ENCODE peak calls at places on chromosomes 1 and 21, in seven cellular contexts. One of them, this sample, is unnamed.

GRCh38 chr1:176046926-176047325 is 160.2 kb downstream of the COP1 start:
- DNase-seq in tibial artery: no peak
- DNase-seq in WTC11: no peak
- DNase-seq in lower lobe of right lung: no peak
- DNase-seq in left lung: no peak
- DNase-seq in fibroblast of mammary gland: no peak
- DNase-seq in colonic mucosa: no peak
- DNase-seq in this sample: peak; percentile 18

GRCh38 chr1:10632691-10633090 is 157.9 kb downstream of the PEX14 start:
- DNase-seq in tibial artery: no peak
- DNase-seq in WTC11: no peak
- DNase-seq in lower lobe of right lung: peak; percentile 43
- DNase-seq in left lung: no peak
- DNase-seq in fibroblast of mammary gland: no peak
- DNase-seq in colonic mucosa: no peak
- DNase-seq in this sample: no peak

GRCh38 chr1:202150187-202150586 is 5.7 kb upstream of the ARL8A start:
- DNase-seq in tibial artery: no peak
- DNase-seq in WTC11: no peak
- DNase-seq in lower lobe of right lung: no peak
- DNase-seq in left lung: no peak
- DNase-seq in fibroblast of mammary gland: no peak
- DNase-seq in colonic mucosa: no peak
- DNase-seq in this sample: no peak

GRCh38 chr1:7826363-7826762 is 26.5 kb downstream of the UTS2 start:
- DNase-seq in tibial artery: no peak
- DNase-seq in WTC11: no peak
- DNase-seq in lower lobe of right lung: no peak
- DNase-seq in left lung: no peak
- DNase-seq in fibroblast of mammary gland: no peak
- DNase-seq in colonic mucosa: no peak
- DNase-seq in this sample: no peak

GRCh38 chr1:156748670-156749428 is 2.6 kb downstream of the HDGF start:
- DNase-seq in tibial artery: peak; percentile 75
- DNase-seq in WTC11: no peak
- DNase-seq in lower lobe of right lung: peak; percentile 73
- DNase-seq in left lung: no peak
- DNase-seq in fibroblast of mammary gland: peak; percentile 66
- DNase-seq in colonic mucosa: peak; percentile 81
- DNase-seq in this sample: peak; percentile 95

GRCh38 chr1:77511440-77511840 is 171.0 kb downstream of the ZZZ3 start:
- DNase-seq in tibial artery: no peak
- DNase-seq in WTC11: no peak
- DNase-seq in lower lobe of right lung: no peak
- DNase-seq in left lung: no peak
- DNase-seq in fibroblast of mammary gland: peak; percentile 92
- DNase-seq in colonic mucosa: no peak
- DNase-seq in this sample: no peak

GRCh38 chr21:42156690-42157605 is 62.0 kb upstream of the ABCG1 start:
- DNase-seq in tibial artery: no peak
- DNase-seq in WTC11: no peak
- DNase-seq in lower lobe of right lung: no peak
- DNase-seq in left lung: no peak
- DNase-seq in fibroblast of mammary gland: no peak
- DNase-seq in colonic mucosa: no peak
- DNase-seq in this sample: peak; percentile 54

GRCh38 chr1:154213274-154213673 is 7.1 kb upstream of the CFAP141 start:
- DNase-seq in tibial artery: no peak
- DNase-seq in WTC11: no peak
- DNase-seq in lower lobe of right lung: no peak
- DNase-seq in left lung: no peak
- DNase-seq in fibroblast of mammary gland: peak; percentile 75
- DNase-seq in colonic mucosa: no peak
- DNase-seq in this sample: no peak

GRCh38 chr21:45306832-45307571 is 19.3 kb upstream of the POFUT2 start:
- DNase-seq in tibial artery: peak; percentile 72
- DNase-seq in WTC11: peak; percentile 9
- DNase-seq in lower lobe of right lung: peak; percentile 72
- DNase-seq in left lung: peak; percentile 69
- DNase-seq in fibroblast of mammary gland: peak; percentile 93
- DNase-seq in colonic mucosa: peak; percentile 41
- DNase-seq in this sample: peak; percentile 27

GRCh38 chr21:34881421-34881820 is 167.7 kb downstream of the RUNX1 start:
- DNase-seq in tibial artery: no peak
- DNase-seq in WTC11: no peak
- DNase-seq in lower lobe of right lung: no peak
- DNase-seq in left lung: no peak
- DNase-seq in fibroblast of mammary gland: peak; percentile 45
- DNase-seq in colonic mucosa: peak; percentile 16
- DNase-seq in this sample: peak; percentile 30

GRCh38 chr1:112533029-112533428 is 24.3 kb downstream of the WNT2B start:
- DNase-seq in tibial artery: no peak
- DNase-seq in WTC11: no peak
- DNase-seq in lower lobe of right lung: no peak
- DNase-seq in left lung: no peak
- DNase-seq in fibroblast of mammary gland: peak; percentile 67
- DNase-seq in colonic mucosa: no peak
- DNase-seq in this sample: no peak

GRCh38 chr1:244652699-244653438 is at the start of gene DESI2:
- DNase-seq in tibial artery: peak; percentile 100
- DNase-seq in WTC11: peak; percentile 98
- DNase-seq in lower lobe of right lung: peak; percentile 99
- DNase-seq in left lung: peak; percentile 100
- DNase-seq in fibroblast of mammary gland: peak; percentile 99
- DNase-seq in colonic mucosa: peak; percentile 99
- DNase-seq in this sample: peak; percentile 100
- TF ChIP-seq CTCF in tibial artery: peak; percentile 63
- TF ChIP-seq CTCF in WTC11: peak; percentile 16
- TF ChIP-seq CTCF in lower lobe of right lung: peak; percentile 62
- TF ChIP-seq CTCF in left lung: peak; percentile 49
- TF ChIP-seq CTCF in fibroblast of mammary gland: peak; percentile 19
- TF ChIP-seq CTCF in colonic mucosa: peak; percentile 43
- TF ChIP-seq CTCF in this sample: peak; percentile 86

GRCh38 chr1:12594490-12594889 is 23.5 kb downstream of the DHRS3 start:
- DNase-seq in tibial artery: no peak
- DNase-seq in WTC11: no peak
- DNase-seq in lower lobe of right lung: no peak
- DNase-seq in left lung: no peak
- DNase-seq in fibroblast of mammary gland: no peak
- DNase-seq in colonic mucosa: no peak
- DNase-seq in this sample: no peak
- TF ChIP-seq CTCF in tibial artery: no peak
- TF ChIP-seq CTCF in WTC11: no peak
- TF ChIP-seq CTCF in lower lobe of right lung: no peak
- TF ChIP-seq CTCF in left lung: no peak
- TF ChIP-seq CTCF in fibroblast of mammary gland: no peak
- TF ChIP-seq CTCF in colonic mucosa: no peak
- TF ChIP-seq CTCF in this sample: no peak

DNA sequence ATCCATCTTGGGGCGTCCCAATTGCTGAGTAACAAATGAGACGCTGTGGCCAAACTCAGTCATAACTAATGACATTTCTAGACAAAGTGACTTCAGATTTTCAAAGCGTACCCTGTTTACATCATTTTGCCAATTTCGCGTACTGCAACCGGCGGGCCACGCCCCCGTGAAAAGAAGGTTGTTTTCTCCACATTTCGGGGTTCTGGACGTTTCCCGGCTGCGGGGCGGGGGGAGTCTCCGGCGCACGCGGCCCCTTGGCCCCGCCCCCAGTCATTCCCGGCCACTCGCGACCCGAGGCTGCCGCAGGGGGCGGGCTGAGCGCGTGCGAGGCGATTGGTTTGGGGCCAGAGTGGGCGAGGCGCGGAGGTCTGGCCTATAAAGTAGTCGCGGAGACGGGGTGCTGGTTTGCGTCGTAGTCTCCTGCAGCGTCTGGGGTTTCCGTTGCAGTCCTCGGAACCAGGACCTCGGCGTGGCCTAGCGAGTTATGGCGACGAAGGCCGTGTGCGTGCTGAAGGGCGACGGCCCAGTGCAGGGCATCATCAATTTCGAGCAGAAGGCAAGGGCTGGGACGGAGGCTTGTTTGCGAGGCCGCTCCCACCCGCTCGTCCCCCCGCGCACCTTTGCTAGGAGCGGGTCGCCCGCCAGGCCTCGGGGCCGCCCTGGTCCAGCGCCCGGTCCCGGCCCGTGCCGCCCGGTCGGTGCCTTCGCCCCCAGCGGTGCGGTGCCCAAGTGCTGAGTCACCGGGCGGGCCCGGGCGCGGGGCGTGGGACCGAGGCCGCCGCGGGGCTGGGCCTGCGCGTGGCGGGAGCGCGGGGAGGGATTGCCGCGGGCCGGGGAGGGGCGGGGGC is at the start of gene SOD1:
- DNase-seq in tibial artery: peak; percentile 94
- DNase-seq in WTC11: peak; percentile 92
- DNase-seq in lower lobe of right lung: peak; percentile 96
- DNase-seq in left lung: peak; percentile 95
- DNase-seq in fibroblast of mammary gland: peak; percentile 87
- DNase-seq in colonic mucosa: peak; percentile 97
- DNase-seq in this sample: peak; percentile 93
- TF ChIP-seq CTCF in tibial artery: peak; percentile 20
- TF ChIP-seq CTCF in WTC11: no peak
- TF ChIP-seq CTCF in lower lobe of right lung: peak; percentile 33
- TF ChIP-seq CTCF in left lung: no peak
- TF ChIP-seq CTCF in fibroblast of mammary gland: no peak
- TF ChIP-seq CTCF in colonic mucosa: no peak
- TF ChIP-seq CTCF in this sample: no peak

GRCh38 chr1:68442822-68443556 is 6.8 kb downstream of the RPE65 start:
- DNase-seq in tibial artery: peak; percentile 22
- DNase-seq in WTC11: peak; percentile 48
- DNase-seq in lower lobe of right lung: no peak
- DNase-seq in left lung: no peak
- DNase-seq in fibroblast of mammary gland: peak; percentile 91
- DNase-seq in colonic mucosa: peak; percentile 19
- DNase-seq in this sample: peak; percentile 82
- TF ChIP-seq CTCF in tibial artery: peak; percentile 42
- TF ChIP-seq CTCF in WTC11: peak; percentile 50
- TF ChIP-seq CTCF in lower lobe of right lung: peak; percentile 48
- TF ChIP-seq CTCF in left lung: peak; percentile 51
- TF ChIP-seq CTCF in fibroblast of mammary gland: peak; percentile 90
- TF ChIP-seq CTCF in colonic mucosa: peak; percentile 46
- TF ChIP-seq CTCF in this sample: peak; percentile 54

GRCh38 chr1:45334308-45335245 is 5.4 kb upstream of the TOE1 start:
- DNase-seq in tibial artery: peak; percentile 52
- DNase-seq in WTC11: peak; percentile 36
- DNase-seq in lower lobe of right lung: no peak
- DNase-seq in left lung: no peak
- DNase-seq in fibroblast of mammary gland: no peak
- DNase-seq in colonic mucosa: no peak
- DNase-seq in this sample: no peak
- TF ChIP-seq CTCF in tibial artery: no peak
- TF ChIP-seq CTCF in WTC11: no peak
- TF ChIP-seq CTCF in lower lobe of right lung: no peak
- TF ChIP-seq CTCF in left lung: no peak
- TF ChIP-seq CTCF in fibroblast of mammary gland: no peak
- TF ChIP-seq CTCF in colonic mucosa: no peak
- TF ChIP-seq CTCF in this sample: no peak

GRCh38 chr1:70504821-70505193 is 93.7 kb downstream of the CTH start:
- DNase-seq in tibial artery: no peak
- DNase-seq in WTC11: no peak
- DNase-seq in lower lobe of right lung: no peak
- DNase-seq in left lung: no peak
- DNase-seq in fibroblast of mammary gland: peak; percentile 91
- DNase-seq in colonic mucosa: no peak
- DNase-seq in this sample: no peak

GRCh38 chr1:70504176-70504820 is 93.2 kb downstream of the CTH start:
- DNase-seq in tibial artery: no peak
- DNase-seq in WTC11: no peak
- DNase-seq in lower lobe of right lung: no peak
- DNase-seq in left lung: no peak
- DNase-seq in fibroblast of mammary gland: peak; percentile 70
- DNase-seq in colonic mucosa: peak; percentile 77
- DNase-seq in this sample: no peak

DNA sequence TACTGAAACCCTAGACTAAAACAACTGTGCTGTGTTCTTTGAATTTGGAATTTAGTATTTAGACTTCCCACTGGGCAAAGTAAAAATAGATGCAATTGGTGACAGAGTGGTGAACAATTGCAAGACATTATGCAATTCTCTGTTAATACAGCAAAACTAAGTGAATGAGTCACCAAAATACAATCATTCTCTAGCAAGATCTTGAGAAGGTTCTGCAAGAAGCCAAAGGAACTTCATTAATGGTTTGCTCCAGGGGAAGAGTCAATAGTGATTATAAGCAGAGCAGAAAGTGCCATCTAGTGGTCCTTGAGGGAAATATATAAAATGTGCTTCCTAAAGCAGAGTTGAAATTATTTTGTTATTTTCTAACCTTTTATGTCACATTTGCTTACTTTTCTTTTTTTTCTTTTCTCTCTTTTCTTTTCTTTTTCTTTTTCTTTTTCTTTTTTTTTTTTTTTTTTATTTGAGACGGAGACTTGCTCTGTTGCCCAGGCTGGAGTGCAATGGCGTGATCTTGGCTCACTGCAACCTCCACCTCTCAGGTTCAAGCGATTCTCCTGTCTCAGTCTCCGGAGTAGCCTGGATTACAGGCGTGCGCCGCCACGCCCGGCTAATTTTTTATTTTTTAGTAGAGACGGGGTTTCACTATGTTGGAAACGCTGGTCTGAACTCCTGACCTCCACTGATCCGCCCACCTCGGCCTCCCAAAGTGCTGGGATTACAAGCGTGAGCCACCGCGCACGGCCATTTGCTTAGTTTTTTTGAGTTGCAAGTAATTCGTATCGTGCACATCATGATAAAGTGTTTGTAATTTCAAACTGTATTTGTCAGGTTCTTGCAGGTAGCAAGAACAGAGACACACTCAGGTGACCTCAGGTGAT is 99.2 kb downstream of the CTH start:
- DNase-seq in tibial artery: no peak
- DNase-seq in WTC11: no peak
- DNase-seq in lower lobe of right lung: no peak
- DNase-seq in left lung: no peak
- DNase-seq in fibroblast of mammary gland: peak; percentile 98
- DNase-seq in colonic mucosa: no peak
- DNase-seq in this sample: peak; percentile 88
- TF ChIP-seq CTCF in tibial artery: peak; percentile 69
- TF ChIP-seq CTCF in WTC11: peak; percentile 47
- TF ChIP-seq CTCF in lower lobe of right lung: peak; percentile 67
- TF ChIP-seq CTCF in left lung: peak; percentile 61
- TF ChIP-seq CTCF in fibroblast of mammary gland: peak; percentile 71
- TF ChIP-seq CTCF in colonic mucosa: peak; percentile 65
- TF ChIP-seq CTCF in this sample: peak; percentile 61

GRCh38 chr1:24621121-24621520 is 22.0 kb upstream of the SRRM1 start:
- DNase-seq in tibial artery: no peak
- DNase-seq in WTC11: no peak
- DNase-seq in lower lobe of right lung: no peak
- DNase-seq in left lung: no peak
- DNase-seq in fibroblast of mammary gland: no peak
- DNase-seq in colonic mucosa: no peak
- DNase-seq in this sample: no peak
- TF ChIP-seq CTCF in tibial artery: no peak
- TF ChIP-seq CTCF in WTC11: no peak
- TF ChIP-seq CTCF in lower lobe of right lung: no peak
- TF ChIP-seq CTCF in left lung: no peak
- TF ChIP-seq CTCF in fibroblast of mammary gland: no peak
- TF ChIP-seq CTCF in colonic mucosa: no peak
- TF ChIP-seq CTCF in this sample: no peak